ENCODE peak calls at places on chromosomes 5 and 9, in eight cellular contexts. O, T, M, S, K, I, Z and B are unnamed samples.

GRCh38 chr5:167634432-167634831 is 657.0 kb upstream of the WWC1 start:
- DNase-seq in Z (no peak), O (no peak), I (no peak), M (peak; percentile 52), S (no peak), T (no peak), K (no peak), B (no peak)

GRCh38 chr9:95350266-95350665 is 32.8 kb upstream of the FANCC start:
- DNase-seq in T (no peak), S (no peak), M (no peak), O (no peak), K (no peak), I (no peak), Z (no peak), B (no peak)

GRCh38 chr5:13976223-13976622 is 31.7 kb upstream of the DNAH5 start:
- DNase-seq in S (no peak), O (no peak), K (no peak), Z (no peak), I (no peak), T (no peak), M (no peak), B (no peak)

GRCh38 chr9:137218754-137219271 is 3.2 kb downstream of the RNF208 start:
- DNase-seq in M (no peak), O (no peak), Z (no peak), I (no peak), T (no peak), S (no peak), K (peak; percentile 62), B (no peak)

GRCh38 chr9:91423785-91424402 is at the start of gene NFIL3:
- DNase-seq in S (peak; percentile 91), T (peak; percentile 66), K (peak; percentile 87), I (peak; percentile 93), O (peak; percentile 87), M (peak; percentile 74), Z (peak; percentile 74), B (peak; percentile 84)

GRCh38 chr5:62974623-62975022 is 396.0 kb downstream of the LRRC70 start:
- DNase-seq in T (no peak), Z (no peak), O (no peak), I (no peak), S (no peak), M (no peak), K (no peak), B (no peak)

GRCh38 chr5:79200573-79201183 is 35.3 kb upstream of the JMY start:
- DNase-seq in M (no peak), K (no peak), I (no peak), Z (no peak), S (no peak), O (no peak), T (no peak), B (no peak)

GRCh38 chr5:55407059-55407684 is 99.4 kb downstream of the MTREX start:
- DNase-seq in K (no peak), I (no peak), Z (no peak), S (no peak), O (no peak), T (no peak), M (peak; percentile 23), B (no peak)

GRCh38 chr5:116360008-116360853 is 214.4 kb downstream of the SEMA6A start:
- DNase-seq in K (peak; percentile 30), T (no peak), S (peak; percentile 51), M (no peak), Z (no peak), O (peak; percentile 72), I (no peak), B (peak; percentile 88)

GRCh38 chr9:74742792-74743389 is 144.8 kb downstream of the TRPM6 start:
- DNase-seq in O (no peak), T (no peak), I (no peak), K (peak; percentile 14), S (no peak), M (peak; percentile 17), Z (no peak), B (no peak)

GRCh38 chr5:89280103-89281037 is 397.4 kb upstream of the MEF2C start:
- DNase-seq in Z (no peak), I (no peak), O (no peak), K (no peak), S (no peak), M (no peak), T (no peak), B (no peak)
- H3K4me1 ChIP-seq in Z (no peaks in the 10 kb centered on the region), I (no peaks in the 10 kb centered on the region), O (no peaks in the 10 kb centered on the region), K (no peaks in the 10 kb centered on the region), S (peaks cover 43% of the 10 kb centered on the region), M (peaks cover 31% of the 10 kb centered on the region), T (no peaks in the 10 kb centered on the region), B (peaks cover 37% of the 10 kb centered on the region)

GRCh38 chr5:170747851-170748250 is 35.7 kb upstream of the GABRP start:
- DNase-seq in K (no peak), Z (no peak), S (no peak), T (no peak), I (no peak), M (no peak), O (peak; percentile 25), B (no peak)

GRCh38 chr5:170746952-170747340 is 36.6 kb upstream of the GABRP start:
- DNase-seq in T (no peak), O (no peak), M (no peak), K (no peak), S (no peak), I (no peak), Z (no peak), B (no peak)

GRCh38 chr5:170749911-170750431 is 33.6 kb upstream of the GABRP start:
- DNase-seq in K (peak; percentile 29), I (no peak), Z (no peak), M (peak; percentile 88), O (no peak), S (no peak), T (no peak), B (no peak)

GRCh38 chr5:170747357-170747756 is 36.2 kb upstream of the GABRP start:
- DNase-seq in O (peak; percentile 75), I (no peak), K (no peak), T (no peak), S (no peak), Z (no peak), M (no peak), B (no peak)

DNA sequence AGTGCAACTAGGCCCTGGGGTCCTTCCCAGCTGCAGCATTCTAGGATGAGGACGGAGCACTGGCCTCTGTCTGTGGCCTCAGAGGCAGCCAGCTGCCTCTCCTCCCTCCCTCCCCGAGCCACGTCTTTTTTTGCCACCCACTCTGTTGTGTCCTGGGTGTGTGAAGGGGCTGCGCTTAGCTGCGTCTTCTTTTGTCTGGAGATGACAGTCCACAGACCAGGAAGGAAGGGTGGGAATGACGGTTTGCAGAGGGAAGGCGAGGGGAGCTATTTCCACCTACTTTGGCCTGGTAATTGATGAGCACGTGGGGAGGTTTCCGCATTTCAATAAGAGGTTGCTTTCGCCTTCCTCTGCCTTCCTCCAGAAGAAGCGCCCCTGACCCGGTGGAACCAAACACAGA is 34.5 kb upstream of the GABRP start:
- DNase-seq in I (no peak), K (no peak), Z (no peak), M (no peak), S (no peak), O (no peak), T (no peak), B (no peak)
- H3K36me3 ChIP-seq in I (no peaks in the 10 kb centered on the region), K (no peaks in the 10 kb centered on the region), Z (no peaks in the 10 kb centered on the region), M (no peaks in the 10 kb centered on the region), S (no peaks in the 10 kb centered on the region), O (no peaks in the 10 kb centered on the region), T (no peaks in the 10 kb centered on the region), B (no peaks in the 10 kb centered on the region)

GRCh38 chr9:105296445-105296844 is 52.0 kb downstream of the SLC44A1 start:
- DNase-seq in K (no peak), Z (no peak), M (no peak), S (no peak), I (no peak), T (no peak), O (no peak), B (no peak)
- H3K4me1 ChIP-seq in K (no peaks in the 10 kb centered on the region), Z (peaks cover 7% of the 10 kb centered on the region), M (peaks cover 39% of the 10 kb centered on the region), S (no peaks in the 10 kb centered on the region), I (no peaks in the 10 kb centered on the region), T (no peaks in the 10 kb centered on the region), O (peaks cover 3% of the 10 kb centered on the region), B (no peaks in the 10 kb centered on the region)

GRCh38 chr9:86337469-86338107 is 16.6 kb downstream of the TUT7 start:
- DNase-seq in S (no peak), T (no peak), Z (no peak), M (no peak), O (no peak), I (no peak), K (no peak), B (no peak)
- H3K36me3 ChIP-seq in S (peaks cover 100% of the 10 kb centered on the region), T (peaks cover 39% of the 10 kb centered on the region), Z (peaks cover 100% of the 10 kb centered on the region), M (peaks cover 61% of the 10 kb centered on the region), O (peaks cover 67% of the 10 kb centered on the region), I (peaks cover 90% of the 10 kb centered on the region), K (no peaks in the 10 kb centered on the region), B (peaks cover 99% of the 10 kb centered on the region)

GRCh38 chr5:76692274-76692540 is 23.7 kb upstream of the F2R start:
- DNase-seq in T (no peak), I (no peak), Z (no peak), S (no peak), O (no peak), K (no peak), M (no peak), B (no peak)

GRCh38 chr5:76692651-76693050 is 23.3 kb upstream of the F2R start:
- DNase-seq in M (no peak), S (no peak), T (no peak), K (no peak), I (no peak), Z (no peak), O (no peak), B (no peak)

GRCh38 chr5:76693141-76693540 is 22.8 kb upstream of the F2R start:
- DNase-seq in S (no peak), I (no peak), Z (no peak), K (no peak), M (no peak), T (no peak), O (no peak), B (no peak)

GRCh38 chr5:76690704-76691469 is 25.0 kb upstream of the F2R start:
- DNase-seq in I (no peak), K (peak; percentile 11), O (no peak), M (no peak), Z (no peak), S (no peak), T (no peak), B (no peak)

DNA sequence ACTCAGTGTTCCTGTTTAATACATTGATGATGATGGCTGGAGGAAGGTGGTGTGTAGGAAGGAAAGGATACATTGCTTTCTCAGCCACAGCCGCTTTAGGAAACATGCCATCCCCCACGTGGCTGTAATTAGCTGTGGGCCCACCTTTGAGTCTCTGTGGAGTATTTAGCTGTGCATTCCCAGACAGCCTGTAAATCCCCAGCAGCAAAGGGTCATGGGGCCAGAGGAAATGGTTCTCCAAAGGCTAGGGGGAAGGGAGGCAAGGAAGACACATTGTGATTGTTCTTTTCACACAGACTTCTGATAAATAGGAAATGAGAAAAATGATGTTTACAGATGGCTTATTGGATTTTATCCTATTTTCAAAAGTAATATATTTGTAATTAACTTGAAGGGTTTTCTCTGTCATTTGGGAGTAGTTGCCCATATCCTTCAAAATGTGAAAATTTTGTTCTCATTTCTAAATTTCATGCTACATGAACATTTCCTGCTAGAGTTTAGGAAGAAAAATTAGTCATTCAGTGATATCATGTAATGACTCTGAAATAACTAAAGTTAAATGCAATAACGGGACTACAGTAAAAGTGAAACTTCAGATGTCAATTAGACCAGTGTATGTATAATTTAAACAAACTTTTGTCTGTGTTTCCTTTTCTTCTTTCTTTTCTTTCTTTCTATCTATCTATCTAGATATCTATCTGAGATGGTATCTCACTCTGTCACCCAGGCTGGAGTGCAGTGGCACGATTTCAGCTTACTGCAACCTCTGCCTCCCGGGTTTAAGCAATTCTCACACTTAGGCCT is 24.3 kb upstream of the F2R start:
- DNase-seq in Z (no peak), I (no peak), M (no peak), K (no peak), T (no peak), O (no peak), S (no peak), B (no peak)
- H3K4me1 ChIP-seq in Z (no peaks in the 10 kb centered on the region), I (no peaks in the 10 kb centered on the region), M (peaks cover 43% of the 10 kb centered on the region), K (peaks cover 13% of the 10 kb centered on the region), T (no peaks in the 10 kb centered on the region), O (peaks cover 14% of the 10 kb centered on the region), S (no peaks in the 10 kb centered on the region), B (no peaks in the 10 kb centered on the region)